ENCODE peak calls at places on chromosomes 5 and 9, in eight cellular contexts. P, C, R, H, I, G, D and U are unnamed samples.
A peak's percentile ranks its signal among the peaks of the same experiment; 100 is the strongest.

GRCh38 chr5:177507165-177507564 is 2.5 kb downstream of the DOK3 start:
- DNase-seq in C (no peak), I (peak; percentile 44), H (no peak), G (no peak), D (no peak), R (peak; percentile 66), P (no peak), U (no peak)

GRCh38 chr9:111805841-111806241 is 11.1 kb upstream of the SHOC1 start:
- DNase-seq in P (no peak), R (peak; percentile 64), C (peak; percentile 57), D (no peak), I (no peak), H (no peak), G (no peak), U (no peak)

GRCh38 chr9:86341007-86341491 is 13.2 kb downstream of the TUT7 start:
- DNase-seq in I (no peak), D (no peak), C (no peak), R (peak; percentile 13), P (no peak), H (no peak), G (no peak), U (no peak)

GRCh38 chr5:56676091-56676768 is 139.1 kb upstream of the MAP3K1 start:
- DNase-seq in I (no peak), H (no peak), P (peak; percentile 38), R (peak; percentile 6), D (no peak), C (no peak), G (no peak), U (no peak)

GRCh38 chr5:72387985-72388384 is 67.8 kb downstream of the PTCD2 start:
- DNase-seq in C (peak; percentile 85), R (peak; percentile 69), D (no peak), P (no peak), G (no peak), H (no peak), I (no peak), U (no peak)

GRCh38 chr9:36485647-36486453 is 85.8 kb upstream of the RNF38 start:
- DNase-seq in I (no peak), H (peak; percentile 17), P (no peak), C (no peak), D (no peak), R (no peak), G (no peak), U (no peak)

GRCh38 chr9:88258587-88258986 is 120.3 kb upstream of the SPATA31C2 start:
- DNase-seq in P (no peak), D (peak; percentile 76), R (no peak), G (no peak), H (peak; percentile 77), I (no peak), C (peak; percentile 28), U (no peak)

GRCh38 chr9:127437497-127438264 is 13.5 kb downstream of the ZNF79 start:
- DNase-seq in R (no peak), H (no peak), C (no peak), P (no peak), D (no peak), I (no peak), G (no peak), U (no peak)

GRCh38 chr9:70439991-70440706 is 25.7 kb upstream of the KLF9 start:
- DNase-seq in I (no peak), C (peak; percentile 65), D (no peak), R (peak; percentile 39), G (no peak), H (no peak), P (no peak), U (no peak)

GRCh38 chr5:173891367-173891766 is 3.2 kb downstream of the CPEB4 start:
- DNase-seq in C (no peak), H (no peak), I (no peak), D (no peak), P (no peak), G (no peak), R (no peak), U (no peak)

GRCh38 chr9:20599195-20599594 is 23.1 kb downstream of the MLLT3 start:
- DNase-seq in D (no peak), C (peak; percentile 33), I (no peak), H (no peak), P (no peak), R (no peak), G (no peak), U (no peak)

GRCh38 chr9:69168709-69169217 is 5.3 kb upstream of the TJP2 start:
- DNase-seq in G (peak; percentile 19), D (no peak), P (no peak), C (no peak), R (no peak), H (no peak), I (peak; percentile 38), U (peak; percentile 69)

GRCh38 chr5:181203842-181204560 is 995 bp downstream of the TRIM7 start:
- DNase-seq in D (peak; percentile 47), P (no peak), I (peak; percentile 48), G (no peak), C (no peak), R (peak; percentile 63), H (no peak), U (no peak)

GRCh38 chr5:142618125-142618524 is 67.8 kb downstream of the FGF1 start:
- DNase-seq in D (no peak), R (no peak), H (peak; percentile 41), G (no peak), I (no peak), C (peak; percentile 62), P (no peak), U (no peak)

GRCh38 chr9:19665146-19665863 is 123.5 kb downstream of the SLC24A2 start:
- DNase-seq in H (no peak), G (no peak), R (no peak), C (no peak), D (no peak), I (no peak), P (no peak), U (peak; percentile 29)

GRCh38 chr9:16002816-16003215 is 450.0 kb downstream of the CCDC171 start:
- DNase-seq in D (no peak), G (no peak), R (peak; percentile 21), H (no peak), P (no peak), I (no peak), C (peak; percentile 22), U (no peak)

GRCh38 chr5:94544031-94544650 is 74.3 kb downstream of the KIAA0825 start:
- DNase-seq in R (no peak), I (no peak), P (no peak), G (no peak), D (no peak), C (peak; percentile 34), H (no peak), U (no peak)

GRCh38 chr9:121199921-121200320 is 1.7 kb downstream of the RAB14 start:
- DNase-seq in D (no peak), H (no peak), R (no peak), I (no peak), G (no peak), C (no peak), P (no peak), U (no peak)

GRCh38 chr9:121194730-121195129 is 6.9 kb downstream of the RAB14 start:
- DNase-seq in I (no peak), G (no peak), P (no peak), R (no peak), H (no peak), D (no peak), C (no peak), U (no peak)

GRCh38 chr9:121198512-121199042 is 3.1 kb downstream of the RAB14 start:
- DNase-seq in C (no peak), G (no peak), I (no peak), D (no peak), R (no peak), H (no peak), P (no peak), U (no peak)

GRCh38 chr9:121196389-121196788 is 5.3 kb downstream of the RAB14 start:
- DNase-seq in I (no peak), G (no peak), H (no peak), R (no peak), P (no peak), D (no peak), C (no peak), U (no peak)

GRCh38 chr9:121197135-121197534 is 4.5 kb downstream of the RAB14 start:
- DNase-seq in C (no peak), I (no peak), D (no peak), P (no peak), H (no peak), G (no peak), R (no peak), U (no peak)
- TF ChIP-seq CTCF in C (no peak), I (peak; percentile 0), D (peak; percentile 7), P (peak; percentile 32), H (no peak), G (no peak), R (no peak), U (no peak)

GRCh38 chr5:36073595-36074216 is 7.0 kb upstream of the UGT3A2 start:
- DNase-seq in P (no peak), R (peak; percentile 15), C (no peak), D (no peak), I (peak; percentile 2), G (no peak), H (no peak), U (peak; percentile 22)
- TF ChIP-seq CTCF in P (no peak), R (no peak), C (peak; percentile 14), D (no peak), I (no peak), G (no peak), H (no peak), U (peak; percentile 24)

GRCh38 chr5:170846416-170846815 is 15.4 kb upstream of the RANBP17 start:
- DNase-seq in G (no peak), P (no peak), D (no peak), I (no peak), H (no peak), C (no peak), R (no peak), U (no peak)

GRCh38 chr5:170848033-170848432 is 13.8 kb upstream of the RANBP17 start:
- DNase-seq in H (no peak), I (no peak), D (no peak), G (no peak), P (no peak), R (no peak), C (no peak), U (no peak)

GRCh38 chr5:170854550-170854949 is 7.3 kb upstream of the RANBP17 start:
- DNase-seq in C (no peak), G (no peak), R (no peak), D (no peak), H (no peak), P (no peak), I (no peak), U (no peak)

GRCh38 chr5:170844651-170845050 is 17.2 kb upstream of the RANBP17 start:
- DNase-seq in D (no peak), C (no peak), R (no peak), I (no peak), H (no peak), G (no peak), P (no peak), U (no peak)

GRCh38 chr5:170849374-170849773 is 12.4 kb upstream of the RANBP17 start:
- DNase-seq in P (no peak), C (no peak), R (no peak), D (no peak), H (no peak), I (no peak), G (no peak), U (no peak)
- TF ChIP-seq CTCF in P (no peak), C (no peak), R (no peak), D (no peak), H (no peak), I (no peak), G (no peak), U (no peak)

DNA sequence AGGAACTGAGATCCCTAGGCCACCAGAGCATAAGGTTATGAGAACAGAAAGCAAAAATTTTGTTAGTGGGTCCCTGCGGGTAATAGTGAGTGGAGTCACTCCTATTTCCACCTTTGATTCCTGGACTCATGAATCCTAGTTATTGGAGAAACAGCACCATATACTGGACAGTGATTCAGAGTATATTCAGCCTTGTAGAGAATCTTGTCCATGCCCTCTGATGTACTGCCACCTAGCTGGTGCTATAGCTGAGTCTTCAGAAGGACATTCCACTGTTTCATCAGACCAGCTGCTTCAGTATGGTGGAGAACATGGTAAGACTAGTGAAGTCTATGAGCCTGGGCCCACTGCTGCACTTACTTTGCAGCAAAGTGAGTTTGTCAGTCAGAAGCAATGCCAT is 25.0 kb upstream of the ITGA2 start:
- DNase-seq in P (no peak), R (peak; percentile 28), D (no peak), G (no peak), H (no peak), C (no peak), I (no peak), U (no peak)
- TF ChIP-seq CTCF in P (no peak), R (peak; percentile 22), D (no peak), G (no peak), H (no peak), C (no peak), I (no peak), U (no peak)